ENCODE peak calls at places on chromosomes 16 and 17, in five cellular contexts. S is BJ; C is T follicular helper cell; P is neural progenitor cell; K is CD8-positive, alpha-beta memory T cell. H is an unnamed sample.

GRCh38 chr16:1474047-1474446 is 781 bp downstream of the CLCN7 start:
- DNase-seq in S (no peak), P (peak), C (no peak), K (no peak), H (no peak)

GRCh38 chr16:19751478-19751877 is 33.4 kb downstream of the IQCK start:
- DNase-seq in P (no peak), C (no peak), K (no peak), S (no peak), H (no peak)

GRCh38 chr17:77618173-77618572 is 340.3 kb upstream of the TNRC6C start:
- DNase-seq in S (no peak), K (no peak), P (no peak), C (no peak), H (no peak)

GRCh38 chr16:457732-458400 is 32.4 kb downstream of the RAB11FIP3 start:
- DNase-seq in P (no peak), K (no peak), S (no peak), C (no peak), H (no peak)

GRCh38 chr16:26204138-26204537 is 512.4 kb downstream of the HS3ST4 start:
- DNase-seq in S (no peak), K (no peak), P (no peak), C (no peak), H (no peak)

GRCh38 chr17:56629450-56630187 is 36.1 kb downstream of the NOG start:
- DNase-seq in C (no peak), S (no peak), K (no peak), P (peak), H (no peak)

GRCh38 chr16:8625491-8626087 is 4.1 kb downstream of the METTL22 start:
- DNase-seq in K (no peak), P (no peak), S (no peak), C (no peak), H (no peak)

GRCh38 chr17:42289863-42290165 is 1.5 kb downstream of the STAT5A start:
- DNase-seq in P (no peak), S (no peak), C (no peak), K (peak), H (peak)

GRCh38 chr17:56926270-56926669 is 12.4 kb upstream of the TRIM25 start:
- DNase-seq in C (no peak), S (no peak), P (no peak), K (no peak), H (no peak)

GRCh38 chr17:8832711-8833352 is 33.7 kb upstream of the MFSD6L start:
- DNase-seq in P (peak), K (no peak), S (no peak), C (no peak), H (no peak)

GRCh38 chr17:352421-353212 is at the start of gene RPH3AL:
- DNase-seq in P (peak), S (no peak), K (no peak), C (no peak), H (peak)

GRCh38 chr17:76345377-76345945 is 8.3 kb downstream of the PRPSAP1 start:
- DNase-seq in C (no peak), P (no peak), K (no peak), S (no peak), H (no peak)

GRCh38 chr17:27368971-27369370 is 75.1 kb downstream of the WSB1 start:
- DNase-seq in S (no peak), P (no peak), K (no peak), C (no peak), H (no peak)

GRCh38 chr17:28896884-28897768 is at the start of gene FLOT2:
- DNase-seq in S (no peak), P (peak), K (peak), C (peak), H (peak)

GRCh38 chr17:56982312-56982711 is 4.4 kb downstream of the SCPEP1 start:
- DNase-seq in S (no peak), K (no peak), P (no peak), C (no peak), H (no peak)

GRCh38 chr16:58021661-58022551 is 3.6 kb upstream of the MMP15 start:
- DNase-seq in S (no peak), P (no peak), K (no peak), C (no peak), H (no peak)

GRCh38 chr17:49850772-49851386 is 3.0 kb upstream of the TAC4 start:
- DNase-seq in C (no peak), K (no peak), S (no peak), P (peak), H (no peak)

GRCh38 chr16:69397821-69398521 is 12.2 kb upstream of the TERF2 start:
- DNase-seq in K (no peak), P (peak), C (no peak), S (peak), H (no peak)

GRCh38 chr17:50423553-50424159 is 2.4 kb upstream of the ACSF2 start:
- DNase-seq in P (no peak), S (peak), K (no peak), C (no peak), H (no peak)

GRCh38 chr16:67104845-67105244 is 4.9 kb upstream of the PHAF1 start:
- DNase-seq in C (no peak), S (no peak), P (no peak), K (no peak), H (no peak)